ENCODE peak calls at places on chromosome 12, in five cellular contexts. I is SK-N-SH, B is K562, D is H1, G is HepG2. V is an unnamed sample.
A peak's percentile ranks its signal among the peaks of the same experiment; 100 is the strongest.

GRCh38 chr12:4421590-4422031 is 24.0 kb downstream of the FGF6 start:
- DNase-seq in I (peak; percentile 82), B (peak; percentile 50), D (no peak), G (peak; percentile 35), V (no peak)

GRCh38 chr12:101792046-101792931 is 38.5 kb downstream of the GNPTAB start:
- DNase-seq in I (peak; percentile 10), B (no peak), D (no peak), G (no peak), V (no peak)

GRCh38 chr12:124995200-124995961 is 1.9 kb downstream of the BRI3BP start:
- DNase-seq in I (no peak), B (peak; percentile 56), D (no peak), G (no peak), V (peak; percentile 41)

GRCh38 chr12:47984331-47984801 is 19.9 kb downstream of the COL2A1 start:
- DNase-seq in I (no peak), B (no peak), D (no peak), G (no peak), V (no peak)

GRCh38 chr12:111842556-111843396 is 748 bp downstream of the MAPKAPK5 start:
- DNase-seq in I (no peak), B (peak; percentile 52), D (no peak), G (peak; percentile 18), V (no peak)

GRCh38 chr12:46371718-46372130 is 849 bp downstream of the SLC38A2 start:
- DNase-seq in I (peak; percentile 77), B (peak; percentile 59), D (no peak), G (no peak), V (no peak)

GRCh38 chr12:34298971-34299801 is 276.9 kb downstream of the ALG10 start:
- DNase-seq in I (no peak), B (no peak), D (no peak), G (no peak), V (no peak)

GRCh38 chr12:79296871-79297270 is 393.9 kb downstream of the PAWR start:
- DNase-seq in I (no peak), B (no peak), D (no peak), G (no peak), V (no peak)

GRCh38 chr12:91210144-91210543 is 27.5 kb upstream of the DCN start:
- DNase-seq in I (no peak), B (no peak), D (no peak), G (no peak), V (no peak)

GRCh38 chr12:85516039-85516438 is 236.0 kb downstream of the ALX1 start:
- DNase-seq in I (no peak), B (no peak), D (no peak), G (no peak), V (no peak)

GRCh38 chr12:4975574-4975973 is 65.9 kb downstream of the KCNA1 start:
- DNase-seq in I (peak; percentile 16), B (peak; percentile 30), D (peak; percentile 51), G (no peak), V (no peak)

GRCh38 chr12:92535961-92536360 is 166.8 kb upstream of the PLEKHG7 start:
- DNase-seq in I (no peak), B (no peak), D (no peak), G (no peak), V (no peak)

GRCh38 chr12:124831590-124831989 is 32.1 kb downstream of the SCARB1 start:
- DNase-seq in I (no peak), B (no peak), D (no peak), G (no peak), V (no peak)

GRCh38 chr12:52946334-52946733 is 2.6 kb upstream of the KRT18 start:
- DNase-seq in I (no peak), B (no peak), D (no peak), G (no peak), V (no peak)

GRCh38 chr12:75765170-75766059 is 254.0 kb upstream of the KRR1 start:
- DNase-seq in I (no peak), B (no peak), D (no peak), G (no peak), V (no peak)

GRCh38 chr12:108287227-108287626 is 51.9 kb downstream of the CMKLR1 start:
- DNase-seq in I (no peak), B (no peak), D (no peak), G (no peak), V (no peak)

GRCh38 chr12:78703820-78704525 is 160.6 kb upstream of the SYT1 start:
- DNase-seq in I (no peak), B (no peak), D (no peak), G (no peak), V (no peak)

GRCh38 chr12:113060336-113060960 is 3.9 kb downstream of the DTX1 start:
- DNase-seq in I (no peak), B (no peak), D (no peak), G (no peak), V (no peak)

GRCh38 chr12:7351177-7351576 is 47.3 kb downstream of the ACSM4 start:
- DNase-seq in I (no peak), B (no peak), D (no peak), G (no peak), V (no peak)

GRCh38 chr12:43004908-43005307 is 415.4 kb upstream of the PRICKLE1 start:
- DNase-seq in I (peak; percentile 20), B (no peak), D (no peak), G (no peak), V (no peak)

GRCh38 chr12:125186471-125187147 is 121.4 kb downstream of the AACS start:
- DNase-seq in I (peak; percentile 59), B (no peak), D (peak; percentile 63), G (no peak), V (no peak)

GRCh38 chr12:53645191-53645590 is 19.0 kb upstream of the ATF7 start:
- DNase-seq in I (no peak), B (no peak), D (no peak), G (no peak), V (no peak)

GRCh38 chr12:115943310-115943629 is 334.2 kb downstream of the MED13L start:
- DNase-seq in I (no peak), B (no peak), D (no peak), G (no peak), V (no peak)

GRCh38 chr12:109462868-109463692 is 14.0 kb downstream of the KCTD10 start:
- DNase-seq in I (peak; percentile 51), B (no peak), D (no peak), G (peak; percentile 63), V (no peak)

GRCh38 chr12:63968685-63969084 is 124.2 kb downstream of the SRGAP1 start:
- DNase-seq in I (no peak), B (no peak), D (no peak), G (no peak), V (no peak)

GRCh38 chr12:116881867-116882507 is 746 bp upstream of the HRK start:
- DNase-seq in I (no peak), B (no peak), D (no peak), G (no peak), V (no peak)

GRCh38 chr12:5376591-5377207 is 55.2 kb upstream of the NTF3 start:
- DNase-seq in I (no peak), B (no peak), D (no peak), G (no peak), V (no peak)

GRCh38 chr12:7327913-7328312 is 24.0 kb downstream of the ACSM4 start:
- DNase-seq in I (no peak), B (no peak), D (no peak), G (no peak), V (no peak)

GRCh38 chr12:20370001-20370381 is 1.7 kb downstream of the PDE3A start:
- DNase-seq in I (peak; percentile 31), B (no peak), D (peak; percentile 63), G (no peak), V (no peak)

GRCh38 chr12:50066402-50066801 is 9.0 kb downstream of the ASIC1 start:
- DNase-seq in I (no peak), B (no peak), D (no peak), G (no peak), V (no peak)
- TF ChIP-seq SIN3A in I (no peak), B (no peak), D (no peak), G (no peak), V (no peak)

GRCh38 chr12:131066207-131066885 is 112.6 kb downstream of the ADGRD1 start:
- DNase-seq in I (no peak), B (no peak), D (no peak), G (no peak), V (no peak)

GRCh38 chr12:131066886-131067490 is 113.3 kb downstream of the ADGRD1 start:
- DNase-seq in I (no peak), B (no peak), D (no peak), G (no peak), V (no peak)

GRCh38 chr12:131065279-131065678 is 111.6 kb downstream of the ADGRD1 start:
- DNase-seq in I (no peak), B (no peak), D (no peak), G (no peak), V (no peak)

GRCh38 chr12:131065801-131066200 is 112.1 kb downstream of the ADGRD1 start:
- DNase-seq in I (no peak), B (no peak), D (no peak), G (no peak), V (no peak)

DNA sequence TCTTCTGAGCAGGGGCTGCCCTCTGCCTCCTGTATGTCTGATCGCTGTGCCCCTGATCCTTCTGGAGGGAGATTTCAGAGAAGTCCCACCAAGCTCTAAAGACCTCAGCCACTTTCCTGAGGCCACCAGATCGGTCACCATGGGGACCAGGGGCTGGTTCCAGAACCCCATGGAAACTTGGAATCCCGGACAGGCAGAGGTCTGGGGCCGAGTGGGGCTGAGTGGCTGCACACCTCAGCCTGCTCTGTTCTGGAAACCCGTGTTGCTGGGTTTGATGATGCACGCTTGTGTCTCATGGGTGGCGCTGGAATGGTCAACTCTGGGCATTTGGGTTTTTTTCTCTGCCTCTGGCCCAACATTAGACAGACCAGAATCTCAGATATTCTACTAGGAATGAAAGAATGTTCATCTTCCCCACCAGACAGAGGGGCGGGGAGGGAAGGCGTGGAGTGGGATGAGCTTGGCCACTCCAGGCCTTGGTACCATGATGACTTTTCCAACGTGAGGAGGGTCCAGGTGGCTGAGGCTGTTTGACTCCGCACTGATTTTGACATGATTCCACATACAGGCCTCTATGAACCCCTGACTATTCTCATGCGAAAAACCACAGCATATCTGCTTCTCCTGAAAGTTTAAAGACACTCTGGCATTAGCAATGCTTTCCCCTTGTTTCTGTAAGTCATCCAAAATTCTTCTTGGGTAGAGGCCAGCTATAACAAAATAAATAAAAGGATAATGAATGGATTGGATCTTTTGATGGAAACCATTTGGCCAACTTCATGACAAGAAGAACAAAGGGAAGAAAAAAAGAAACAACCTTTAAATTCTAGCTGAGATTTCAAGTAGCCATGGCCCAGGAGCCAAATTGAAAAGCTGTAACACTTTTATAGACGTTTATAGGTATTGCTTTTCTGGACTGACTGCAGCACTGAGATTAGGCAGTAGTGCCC is 114.6 kb downstream of the ADGRD1 start:
- DNase-seq in I (no peak), B (no peak), D (no peak), G (no peak), V (no peak)
- TF ChIP-seq EP300 in I (no peak), B (no peak), D (no peak), G (no peak), V (no peak)

GRCh38 chr12:69269736-69270135 is 30.4 kb downstream of the CPSF6 start:
- DNase-seq in I (no peak), B (no peak), D (no peak), G (no peak), V (no peak)
- TF ChIP-seq SIN3A in I (no peak), B (no peak), D (no peak), G (no peak), V (no peak)

DNA sequence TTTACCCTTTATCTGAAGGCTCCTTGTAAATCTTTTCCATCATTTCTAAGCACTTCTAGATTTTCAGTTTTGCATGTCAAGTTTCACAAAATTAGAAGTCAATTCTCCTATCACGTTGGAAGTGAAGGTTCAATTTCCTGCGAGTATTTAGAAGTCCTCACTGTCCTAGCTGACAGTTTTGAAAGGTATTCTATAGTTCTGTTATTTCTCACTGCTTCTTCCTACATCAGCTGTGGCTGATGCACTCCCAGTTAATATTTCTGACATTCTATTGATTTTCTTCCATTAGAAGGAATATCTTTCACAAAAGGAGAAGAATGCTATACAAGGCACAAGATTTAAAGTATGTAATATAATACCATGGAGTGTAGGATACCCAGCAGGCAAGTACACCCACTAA is 15.8 kb upstream of the TMCC3 start:
- DNase-seq in I (no peak), B (no peak), D (no peak), G (no peak), V (no peak)
- TF ChIP-seq EP300 in I (no peak), B (no peak), D (no peak), G (no peak), V (no peak)